ENCODE peak calls at places on chromosomes 7 and 10, in five cellular contexts. N is fibroblast of lung; S is colonic mucosa; J is CD4-positive, alpha-beta T cell; P is CD8-positive, alpha-beta T cell. L is an unnamed sample.

GRCh38 chr7:105611856-105612775 is 30.8 kb upstream of the EFCAB10 start:
- DNase-seq in N (peak), J (no peak), S (no peak), P (no peak), L (no peak)

GRCh38 chr7:601573-602340 is 82.1 kb upstream of the PDGFA start:
- DNase-seq in P (peak), N (no peak), J (peak), S (peak), L (peak)

GRCh38 chr10:92811986-92812385 is 36.3 kb upstream of the EXOC6 start:
- DNase-seq in P (no peak), N (no peak), S (no peak), J (no peak), L (no peak)

GRCh38 chr7:127587663-127588018 is 570 bp upstream of the ARF5 start:
- DNase-seq in J (no peak), N (no peak), P (no peak), S (no peak), L (no peak)

GRCh38 chr7:22419488-22419887 is 62.5 kb upstream of the RAPGEF5 start:
- DNase-seq in S (no peak), N (no peak), J (no peak), P (no peak), L (no peak)

GRCh38 chr7:71682841-71683341 is 550.9 kb downstream of the GALNT17 start:
- DNase-seq in S (no peak), N (no peak), P (no peak), J (no peak), L (no peak)

GRCh38 chr7:112523871-112524270 is 43.1 kb downstream of the LSMEM1 start:
- DNase-seq in S (no peak), P (no peak), N (no peak), J (no peak), L (no peak)

GRCh38 chr10:24157567-24157966 is 51.4 kb upstream of the KIAA1217 start:
- DNase-seq in P (no peak), N (no peak), S (no peak), J (no peak), L (no peak)

DNA sequence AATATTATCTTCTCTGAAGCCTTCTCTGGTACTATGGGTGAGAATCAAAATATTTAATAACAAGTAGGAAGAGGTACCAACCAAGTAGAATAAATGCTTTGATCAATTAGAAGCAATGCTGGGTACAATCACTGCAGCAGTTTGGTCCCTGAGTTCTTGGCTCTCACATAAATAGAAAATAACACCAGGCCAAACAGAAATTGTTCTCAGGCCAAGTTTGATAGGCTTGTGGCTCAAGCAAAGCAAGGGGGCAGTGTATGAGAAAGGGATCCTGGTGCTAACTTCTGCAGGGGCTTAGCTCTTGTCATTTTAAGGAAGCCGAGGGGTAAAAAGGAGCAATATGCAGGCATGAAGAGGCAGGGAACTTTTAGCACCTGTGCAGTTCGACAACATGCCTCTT is 146.8 kb upstream of the TMEM229A start:
- DNase-seq in S (no peak), J (no peak), N (no peak), P (no peak), L (no peak)
- TF ChIP-seq CTCF in S (no peak), J (no peak), N (no peak), P (no peak), L (no peak)

GRCh38 chr7:29587195-29587808 is 23.7 kb downstream of the PRR15 start:
- DNase-seq in N (no peak), S (no peak), P (no peak), J (no peak), L (no peak)
- TF ChIP-seq CTCF in N (no peak), S (no peak), P (no peak), J (no peak), L (no peak)

DNA sequence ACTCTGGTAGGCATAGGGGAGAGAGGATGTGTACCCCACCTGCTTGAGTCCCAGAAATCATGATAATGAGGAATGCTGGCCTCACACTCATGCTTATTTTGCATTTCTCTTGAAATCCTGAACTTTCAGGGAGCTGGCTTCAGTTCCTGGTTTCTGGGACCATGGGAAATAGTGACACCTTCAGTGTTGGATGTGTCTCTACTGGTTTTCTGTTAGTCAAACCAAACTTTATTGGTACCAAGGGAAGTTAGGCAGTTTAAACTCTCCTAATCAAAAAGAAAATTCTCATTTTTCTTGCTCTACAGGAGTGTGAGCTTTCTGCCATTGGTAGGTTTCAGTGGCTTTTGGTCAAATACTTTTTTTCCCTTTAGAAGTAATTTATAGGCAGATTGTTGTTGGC is 11.8 kb upstream of the PCGF5 start:
- DNase-seq in N (no peak), J (no peak), S (no peak), P (no peak), L (no peak)
- TF ChIP-seq CTCF in N (no peak), J (no peak), S (no peak), P (no peak), L (no peak)

DNA sequence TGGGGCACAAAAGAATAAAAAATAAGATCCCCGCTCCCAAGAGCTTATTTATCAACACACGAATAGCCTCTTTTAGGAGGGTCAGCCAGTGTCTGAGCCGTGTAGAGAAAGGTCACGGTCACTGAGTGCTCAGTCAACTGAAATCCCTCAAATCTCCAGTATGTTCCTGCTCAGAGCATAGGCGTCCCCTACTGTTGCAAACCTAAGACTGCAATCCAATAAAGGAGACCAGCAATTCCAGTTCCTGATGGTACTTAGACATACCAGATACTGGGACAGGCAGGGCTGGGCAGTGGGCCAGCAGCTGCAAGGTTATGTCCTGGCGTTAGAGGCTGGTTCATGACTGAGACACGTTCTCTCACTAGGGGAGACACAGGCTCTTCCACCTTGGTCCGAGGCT is 93.6 kb downstream of the CACNB2 start:
- DNase-seq in P (no peak), N (no peak), J (no peak), S (no peak), L (peak)
- TF ChIP-seq CTCF in P (no peak), N (no peak), J (no peak), S (peak), L (peak)

L was measured in NB4.